ENCODE peak calls at places on chromosomes 13 and 19, in six cellular contexts. M, L, K, U, I and V are unnamed samples.

GRCh38 chr19:43439183-43440063 is 24.7 kb downstream of the TEX101 start:
- DNase-seq in M (no peak), K (no peak), U (no peak), L (peak; percentile 96), I (peak; percentile 62), V (no peak)

GRCh38 chr13:41122838-41123237 is 9.8 kb downstream of the KBTBD6 start:
- DNase-seq in L (no peak), M (no peak), K (no peak), U (no peak), I (no peak), V (no peak)

GRCh38 chr13:33158830-33159229 is 126.7 kb downstream of the STARD13 start:
- DNase-seq in M (no peak), U (no peak), I (no peak), L (no peak), K (no peak), V (no peak)

GRCh38 chr13:64640002-64640401 is 2590.1 kb downstream of the PCDH9 start:
- DNase-seq in L (no peak), K (no peak), U (no peak), M (no peak), I (no peak), V (no peak)

GRCh38 chr13:91247768-91248167 is 99.7 kb upstream of the MIR17HG start:
- DNase-seq in I (no peak), K (no peak), L (no peak), U (no peak), M (no peak), V (no peak)

GRCh38 chr13:73792796-73793195 is 341.4 kb downstream of the KLF12 start:
- DNase-seq in I (no peak), U (no peak), M (no peak), K (no peak), L (no peak), V (no peak)

GRCh38 chr19:46373573-46374359 is 26.9 kb downstream of the PPP5C start:
- DNase-seq in M (peak; percentile 66), K (peak; percentile 93), I (no peak), U (peak; percentile 96), L (peak; percentile 99), V (no peak)

GRCh38 chr19:51469162-51469561 is 9.2 kb upstream of the CEACAM18 start:
- DNase-seq in I (no peak), K (no peak), L (no peak), U (no peak), M (no peak), V (no peak)

GRCh38 chr13:30806784-30807183 is 71.4 kb downstream of the ALOX5AP start:
- DNase-seq in M (no peak), L (no peak), I (no peak), U (no peak), K (no peak), V (no peak)

GRCh38 chr13:59345316-59345715 is 818.4 kb downstream of the DIAPH3 start:
- DNase-seq in U (no peak), L (no peak), M (no peak), K (peak; percentile 82), I (no peak), V (no peak)

GRCh38 chr13:74039667-74040066 is 94.5 kb downstream of the KLF12 start:
- DNase-seq in U (no peak), M (no peak), L (no peak), I (no peak), K (no peak), V (no peak)

GRCh38 chr13:94112227-94112626 is 367.3 kb downstream of the DCT start:
- DNase-seq in U (no peak), M (no peak), L (no peak), K (peak; percentile 24), I (no peak), V (no peak)

GRCh38 chr19:19900124-19900523 is 622 bp upstream of the ZNF93 start:
- DNase-seq in K (no peak), M (no peak), I (no peak), U (no peak), L (no peak), V (no peak)

GRCh38 chr19:10010247-10010691 is at the start of gene COL5A3:
- DNase-seq in U (no peak), I (no peak), L (no peak), K (peak; percentile 87), M (no peak), V (no peak)

GRCh38 chr13:106466691-106467405 is 68.6 kb downstream of the EFNB2 start:
- DNase-seq in L (no peak), I (no peak), M (no peak), K (no peak), U (no peak), V (no peak)

GRCh38 chr13:80131204-80131603 is 209.7 kb downstream of the SPRY2 start:
- DNase-seq in I (no peak), M (no peak), U (peak; percentile 87), K (peak; percentile 92), L (peak; percentile 41), V (no peak)

GRCh38 chr13:22828081-22828480 is 352.7 kb upstream of the SGCG start:
- DNase-seq in M (no peak), U (no peak), I (no peak), L (no peak), K (no peak), V (no peak)

GRCh38 chr19:19406878-19407639 is 1.6 kb downstream of the GATAD2A start:
- DNase-seq in I (peak; percentile 53), U (peak; percentile 74), M (no peak), K (no peak), L (peak; percentile 65), V (peak; percentile 54)

GRCh38 chr19:21492932-21493906 is 12.2 kb upstream of the ZNF429 start:
- DNase-seq in I (no peak), K (no peak), M (no peak), L (peak; percentile 49), U (peak; percentile 48), V (no peak)

GRCh38 chr13:55963934-55964333 is 1176.8 kb upstream of the PRR20A start:
- DNase-seq in K (no peak), I (peak; percentile 0), U (no peak), L (no peak), M (no peak), V (no peak)

GRCh38 chr13:109868583-109869311 is 82.4 kb upstream of the IRS2 start:
- DNase-seq in K (no peak), U (no peak), M (no peak), I (no peak), L (peak; percentile 91), V (no peak)

GRCh38 chr13:31175847-31176536 is 14.3 kb upstream of the HSPH1 start:
- DNase-seq in L (no peak), I (no peak), M (no peak), K (no peak), U (no peak), V (no peak)

GRCh38 chr19:24060687-24061356 is 26.2 kb upstream of the ZNF254 start:
- DNase-seq in K (no peak), I (no peak), L (peak; percentile 90), M (no peak), U (no peak), V (no peak)

GRCh38 chr19:35925501-35925900 is 10.7 kb upstream of the LRFN3 start:
- DNase-seq in L (no peak), I (no peak), M (no peak), U (no peak), K (no peak), V (no peak)

GRCh38 chr19:13055213-13056051 is 47.2 kb downstream of the LYL1 start:
- DNase-seq in K (peak; percentile 90), I (no peak), U (peak; percentile 81), M (peak; percentile 88), L (no peak), V (no peak)

GRCh38 chr13:112209731-112210130 is 142.8 kb downstream of the SOX1 start:
- DNase-seq in L (no peak), M (no peak), U (no peak), K (no peak), I (no peak), V (no peak)

GRCh38 chr13:101985321-101985720 is 416.5 kb downstream of the FGF14 start:
- DNase-seq in K (no peak), U (no peak), L (peak; percentile 25), I (no peak), M (no peak), V (no peak)

GRCh38 chr13:20473139-20473538 is 52.5 kb downstream of the CRYL1 start:
- DNase-seq in M (no peak), L (no peak), U (no peak), K (no peak), I (no peak), V (no peak)

GRCh38 chr13:85386424-85386823 is 412.8 kb downstream of the SLITRK6 start:
- DNase-seq in K (no peak), I (no peak), L (no peak), U (no peak), M (no peak), V (no peak)

GRCh38 chr19:44570603-44570983 is 41.1 kb upstream of the CEACAM20 start:
- DNase-seq in U (no peak), K (no peak), I (no peak), L (no peak), M (no peak), V (no peak)
- TF ChIP-seq CTCF in U (no peak), K (no peak), I (no peak), L (no peak), M (no peak), V (no peak)

GRCh38 chr19:862529-863304 is 3.3 kb downstream of the CFD start:
- DNase-seq in M (no peak), I (peak; percentile 82), K (peak; percentile 67), U (peak; percentile 70), L (no peak), V (peak; percentile 78)

GRCh38 chr19:860481-861098 is 1.1 kb downstream of the CFD start:
- DNase-seq in L (peak; percentile 54), I (peak; percentile 88), U (peak; percentile 74), M (no peak), K (peak; percentile 81), V (peak; percentile 43)

GRCh38 chr19:863305-863620 is 3.8 kb downstream of the CFD start:
- DNase-seq in U (no peak), L (no peak), K (no peak), I (no peak), M (no peak), V (no peak)

GRCh38 chr19:861099-861755 is 1.8 kb downstream of the CFD start:
- DNase-seq in U (no peak), I (no peak), M (no peak), K (no peak), L (no peak), V (no peak)

GRCh38 chr19:861756-862528 is 2.5 kb downstream of the CFD start:
- DNase-seq in L (no peak), I (peak; percentile 75), M (no peak), K (no peak), U (peak; percentile 61), V (peak; percentile 53)
- TF ChIP-seq CTCF in L (no peak), I (no peak), M (peak; percentile 32), K (no peak), U (no peak), V (no peak)

DNA sequence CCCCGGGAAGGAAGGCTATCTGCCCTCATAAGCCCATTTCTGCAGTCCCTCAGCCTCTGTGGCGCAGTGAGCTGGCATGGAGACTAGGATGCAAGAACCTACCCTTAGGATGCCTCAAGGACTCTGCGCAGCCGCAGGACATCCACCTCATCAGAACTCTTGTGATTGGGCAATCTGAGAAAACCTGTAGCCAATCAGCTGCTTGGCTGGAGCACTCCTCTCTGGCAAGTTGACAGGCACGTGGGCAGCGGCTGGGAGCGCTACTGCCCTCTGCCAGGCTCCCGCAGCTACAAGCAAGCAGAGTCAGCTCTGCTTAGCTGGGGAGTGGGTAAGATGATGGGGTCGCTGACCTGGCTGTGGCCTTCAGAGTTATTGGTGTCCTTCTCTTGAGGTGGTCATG is 1.5 kb upstream of the ECSIT start:
- DNase-seq in I (no peak), K (peak; percentile 85), U (peak; percentile 60), M (no peak), L (peak; percentile 58), V (no peak)
- TF ChIP-seq CTCF in I (no peak), K (no peak), U (no peak), M (no peak), L (no peak), V (no peak)

GRCh38 chr19:30785728-30786127 is 413.5 kb downstream of the ZNF536 start:
- DNase-seq in U (no peak), I (no peak), L (no peak), M (no peak), K (no peak), V (no peak)
- TF ChIP-seq CTCF in U (no peak), I (no peak), L (no peak), M (no peak), K (no peak), V (no peak)